ENCODE peak calls at places on chromosomes 11 and 22, in ten cellular contexts. Y, X, M, G, N, Q, B, K, D and J are unnamed samples.

GRCh38 chr11:64918056-64918455 is 1.0 kb upstream of the ATG2A start:
- DNase-seq in Y (no peak), X (peak; percentile 60), M (no peak), G (no peak), N (peak; percentile 45), Q (no peak), B (peak; percentile 65), K (no peak), D (peak; percentile 75), J (peak; percentile 37)

GRCh38 chr22:43293259-43293658 is 49.9 kb downstream of the SCUBE1 start:
- DNase-seq in Y (no peak), X (peak; percentile 90), M (no peak), G (no peak), N (no peak), Q (no peak), B (no peak), K (no peak), D (no peak), J (no peak)

GRCh38 chr11:43976863-43977262 is 34.4 kb downstream of the C11orf96 start:
- DNase-seq in Y (no peak), X (no peak), M (no peak), G (no peak), N (no peak), Q (no peak), B (no peak), K (no peak), D (no peak), J (no peak)

GRCh38 chr11:1303196-1303821 is 6.1 kb downstream of the TOLLIP start:
- DNase-seq in Y (no peak), X (no peak), M (no peak), G (no peak), N (peak; percentile 69), Q (no peak), B (no peak), K (peak; percentile 45), D (no peak), J (no peak)

GRCh38 chr11:24357620-24358386 is 139.1 kb upstream of the LUZP2 start:
- DNase-seq in Y (no peak), X (no peak), M (no peak), G (no peak), N (no peak), Q (no peak), B (no peak), K (no peak), D (no peak), J (no peak)

GRCh38 chr11:2586091-2586792 is 113.6 kb downstream of the KCNQ1OT1 start:
- DNase-seq in Y (no peak), X (peak; percentile 57), M (no peak), G (no peak), N (no peak), Q (no peak), B (no peak), K (no peak), D (no peak), J (peak; percentile 5)

GRCh38 chr11:65776196-65776595 is 4.6 kb downstream of the AP5B1 start:
- DNase-seq in Y (no peak), X (peak; percentile 63), M (no peak), G (no peak), N (no peak), Q (no peak), B (no peak), K (no peak), D (no peak), J (peak; percentile 2)

GRCh38 chr11:130070829-130071205 is 1.1 kb downstream of the APLP2 start:
- DNase-seq in Y (no peak), X (no peak), M (no peak), G (no peak), N (no peak), Q (no peak), B (peak; percentile 55), K (no peak), D (peak; percentile 73), J (peak; percentile 39)

GRCh38 chr11:2515401-2516275 is 70.8 kb downstream of the KCNQ1 start:
- DNase-seq in Y (no peak), X (peak; percentile 47), M (no peak), G (no peak), N (no peak), Q (no peak), B (no peak), K (peak; percentile 38), D (no peak), J (no peak)

GRCh38 chr11:12540075-12540685 is 134.0 kb upstream of the TEAD1 start:
- DNase-seq in Y (no peak), X (no peak), M (no peak), G (no peak), N (no peak), Q (no peak), B (peak; percentile 56), K (no peak), D (no peak), J (peak; percentile 29)

GRCh38 chr11:100719809-100720221 is 32.7 kb downstream of the ARHGAP42 start:
- DNase-seq in Y (no peak), X (no peak), M (peak; percentile 87), G (peak; percentile 77), N (peak; percentile 36), Q (no peak), B (peak; percentile 92), K (no peak), D (no peak), J (peak; percentile 77)

GRCh38 chr11:2444301-2445106 is at the start of the genes KCNQ1 and TRPM5:
- DNase-seq in Y (peak; percentile 61), X (no peak), M (peak; percentile 48), G (no peak), N (peak; percentile 9), Q (peak; percentile 82), B (no peak), K (peak; percentile 83), D (peak; percentile 71), J (no peak)

GRCh38 chr11:78753297-78753696 is 178.6 kb upstream of the NARS2 start:
- DNase-seq in Y (no peak), X (no peak), M (no peak), G (no peak), N (no peak), Q (no peak), B (no peak), K (no peak), D (no peak), J (no peak)

GRCh38 chr11:46006418-46007070 is 84.1 kb downstream of the LARGE2 start:
- DNase-seq in Y (no peak), X (no peak), M (peak; percentile 66), G (peak; percentile 7), N (peak; percentile 79), Q (no peak), B (peak; percentile 85), K (no peak), D (peak; percentile 91), J (peak; percentile 70)

GRCh38 chr11:105673089-105673488 is 63.2 kb downstream of the GRIA4 start:
- DNase-seq in Y (no peak), X (no peak), M (no peak), G (no peak), N (peak; percentile 19), Q (no peak), B (peak; percentile 56), K (no peak), D (peak; percentile 39), J (peak; percentile 8)

GRCh38 chr11:10742460-10743208 is 8.4 kb upstream of the CTR9 start:
- DNase-seq in Y (no peak), X (no peak), M (no peak), G (no peak), N (no peak), Q (no peak), B (peak; percentile 77), K (no peak), D (peak; percentile 78), J (peak; percentile 33)

GRCh38 chr11:113110046-113110445 is 148.8 kb downstream of the NCAM1 start:
- DNase-seq in Y (no peak), X (no peak), M (no peak), G (no peak), N (no peak), Q (no peak), B (no peak), K (no peak), D (no peak), J (no peak)

GRCh38 chr11:65448418-65449196 is 26.0 kb downstream of the NEAT1 start:
- DNase-seq in Y (no peak), X (peak; percentile 70), M (no peak), G (no peak), N (no peak), Q (no peak), B (no peak), K (no peak), D (no peak), J (no peak)

GRCh38 chr11:3936517-3936916 is 81.1 kb downstream of the STIM1 start:
- DNase-seq in Y (no peak), X (no peak), M (no peak), G (no peak), N (no peak), Q (no peak), B (no peak), K (no peak), D (no peak), J (no peak)

GRCh38 chr22:31753005-31753633 is 700 bp upstream of the DEPDC5 start:
- DNase-seq in Y (no peak), X (peak; percentile 70), M (peak; percentile 64), G (no peak), N (no peak), Q (no peak), B (no peak), K (peak; percentile 53), D (peak; percentile 93), J (peak; percentile 17)

GRCh38 chr11:111554532-111554931 is 14.0 kb downstream of the LAYN start:
- DNase-seq in Y (no peak), X (no peak), M (no peak), G (no peak), N (no peak), Q (no peak), B (no peak), K (no peak), D (no peak), J (no peak)

GRCh38 chr11:13261600-13262061 is 16.0 kb upstream of the BMAL1 start:
- DNase-seq in Y (no peak), X (no peak), M (no peak), G (no peak), N (no peak), Q (no peak), B (peak; percentile 85), K (no peak), D (no peak), J (peak; percentile 82)

GRCh38 chr22:33126881-33127280 is 68.7 kb upstream of the SYN3 start:
- DNase-seq in Y (no peak), X (no peak), M (peak; percentile 15), G (no peak), N (peak; percentile 4), Q (no peak), B (no peak), K (no peak), D (no peak), J (peak; percentile 13)